ENCODE peak calls at places on chromosomes 4 and X, in six cellular contexts. L, Y, H, G, X and W are unnamed samples.

GRCh38 chr4:163110442-163110841 is 56.2 kb downstream of the NAF1 start:
- DNase-seq in L (no peak), Y (no peak), H (no peak), G (no peak), X (no peak), W (no peak)

GRCh38 chrX:154023276-154024000 is 3.7 kb upstream of the IRAK1 start:
- DNase-seq in L (no peak), Y (no peak), H (no peak), G (no peak), X (no peak), W (no peak)

GRCh38 chr4:156593464-156593863 is 378.1 kb downstream of the PDGFC start:
- DNase-seq in L (no peak), Y (no peak), H (no peak), G (no peak), X (no peak), W (no peak)

GRCh38 chrX:111504941-111505340 is 6.5 kb upstream of the SERTM2 start:
- DNase-seq in L (no peak), Y (no peak), H (no peak), G (no peak), X (no peak), W (no peak)

GRCh38 chrX:56000169-56000568 is 232.0 kb upstream of the KLF8 start:
- DNase-seq in L (no peak), Y (no peak), H (no peak), G (no peak), X (no peak), W (no peak)

GRCh38 chrX:39948564-39948963 is 149.2 kb downstream of the BCOR start:
- DNase-seq in L (no peak), Y (no peak), H (no peak), G (no peak), X (no peak), W (no peak)

GRCh38 chr4:7967501-7968261 is 28.0 kb upstream of the AFAP1 start:
- DNase-seq in L (no peak), Y (no peak), H (no peak), G (peak), X (peak), W (peak)

GRCh38 chr4:185534850-185535761 is at the start of gene PDLIM3:
- DNase-seq in L (peak), Y (no peak), H (no peak), G (peak), X (peak), W (peak)

GRCh38 chr4:1767770-1768366 is 25.2 kb upstream of the FGFR3 start:
- DNase-seq in L (no peak), Y (peak), H (peak), G (peak), X (peak), W (peak)

GRCh38 chr4:27791640-27792039 is 931.0 kb downstream of the STIM2 start:
- DNase-seq in L (no peak), Y (peak), H (no peak), G (peak), X (peak), W (peak)

GRCh38 chr4:19888587-19888986 is 363.1 kb upstream of the SLIT2 start:
- DNase-seq in L (no peak), Y (no peak), H (peak), G (no peak), X (no peak), W (no peak)

GRCh38 chrX:110449312-110449711 is 90.7 kb downstream of the RTL9 start:
- DNase-seq in L (no peak), Y (no peak), H (no peak), G (no peak), X (no peak), W (no peak)

GRCh38 chr4:15805583-15806517 is 27.7 kb downstream of the CD38 start:
- DNase-seq in L (no peak), Y (peak), H (peak), G (peak), X (peak), W (peak)

GRCh38 chrX:25941087-25941486 is 197.1 kb upstream of the MAGEB18 start:
- DNase-seq in L (no peak), Y (no peak), H (no peak), G (no peak), X (no peak), W (peak)

GRCh38 chr4:23614284-23614892 is 275.5 kb downstream of the PPARGC1A start:
- DNase-seq in L (no peak), Y (no peak), H (peak), G (peak), X (peak), W (peak)

GRCh38 chrX:41692162-41692749 is 3.5 kb downstream of the GPR34 start:
- DNase-seq in L (no peak), Y (peak), H (no peak), G (no peak), X (peak), W (peak)

GRCh38 chr4:56048621-56049427 is 100.1 kb downstream of the CEP135 start:
- DNase-seq in L (peak), Y (peak), H (peak), G (peak), X (peak), W (peak)

GRCh38 chr4:94413085-94413685 is 38.6 kb upstream of the PDLIM5 start:
- DNase-seq in L (no peak), Y (no peak), H (no peak), G (peak), X (peak), W (no peak)

GRCh38 chr4:52864816-52865215 is 2.7 kb downstream of the RASL11B start:
- DNase-seq in L (no peak), Y (no peak), H (no peak), G (no peak), X (peak), W (peak)

GRCh38 chr4:168732714-168733113 is 235.9 kb downstream of the PALLD start:
- DNase-seq in L (no peak), Y (no peak), H (no peak), G (no peak), X (no peak), W (no peak)

GRCh38 chr4:156889616-156890594 is 81.7 kb downstream of the PDGFC start:
- DNase-seq in L (no peak), Y (peak), H (no peak), G (no peak), X (peak), W (peak)

GRCh38 chr4:173698557-173699262 is 168.7 kb upstream of the HAND2 start:
- DNase-seq in L (no peak), Y (no peak), H (no peak), G (no peak), X (no peak), W (no peak)

GRCh38 chrX:130539721-130540321 is 138.0 kb downstream of the RBMX2 start:
- DNase-seq in L (no peak), Y (peak), H (peak), G (peak), X (peak), W (peak)

GRCh38 chrX:134002921-134003615 is 17.7 kb upstream of the GPC3 start:
- DNase-seq in L (no peak), Y (no peak), H (no peak), G (no peak), X (no peak), W (no peak)

GRCh38 chrX:10352536-10352935 is 195.8 kb downstream of the CLCN4 start:
- DNase-seq in L (no peak), Y (no peak), H (no peak), G (no peak), X (no peak), W (no peak)

GRCh38 chrX:10450229-10450958 is 170.0 kb downstream of the MID1 start:
- DNase-seq in L (no peak), Y (peak), H (no peak), G (peak), X (peak), W (peak)

GRCh38 chrX:53093177-53093655 is 726 bp upstream of the KANTR start:
- DNase-seq in L (peak), Y (peak), H (peak), G (peak), X (peak), W (peak)

GRCh38 chr4:139368990-139369389 is 66.7 kb upstream of the NDUFC1 start:
- DNase-seq in L (no peak), Y (peak), H (no peak), G (no peak), X (peak), W (peak)

GRCh38 chr4:111798840-111799239 is 346.4 kb upstream of the FAM241A start:
- DNase-seq in L (no peak), Y (no peak), H (no peak), G (peak), X (no peak), W (no peak)

GRCh38 chr4:76905521-76905920 is 7.6 kb upstream of the SOWAHB start:
- DNase-seq in L (no peak), Y (no peak), H (no peak), G (peak), X (peak), W (peak)

GRCh38 chrX:123188081-123188480 is 4.0 kb downstream of the GRIA3 start:
- DNase-seq in L (no peak), Y (no peak), H (no peak), G (no peak), X (peak), W (no peak)

GRCh38 chr4:75432683-75433082 is 81.5 kb downstream of the RCHY1 start:
- DNase-seq in L (no peak), Y (no peak), H (peak), G (peak), X (peak), W (peak)